ENCODE peak calls at places on chromosomes 16 and 17, in six cellular contexts. One of them, this sample, is unnamed.

GRCh38 chr17:80892900-80893603 is 98.6 kb upstream of the CHMP6 start:
- DNase-seq in posterior cingulate gyrus: no peak
- DNase-seq in cardiac fibroblast: peak
- DNase-seq in G401: peak
- DNase-seq in T follicular helper cell: peak
- DNase-seq in dorsolateral prefrontal cortex: peak
- DNase-seq in this sample: peak

GRCh38 chr17:29102741-29103181 is 59.8 kb downstream of the PIPOX start:
- DNase-seq in posterior cingulate gyrus: no peak
- DNase-seq in cardiac fibroblast: no peak
- DNase-seq in G401: no peak
- DNase-seq in T follicular helper cell: no peak
- DNase-seq in dorsolateral prefrontal cortex: no peak
- DNase-seq in this sample: no peak

GRCh38 chr16:10579965-10580918 is at the start of gene EMP2:
- DNase-seq in posterior cingulate gyrus: peak
- DNase-seq in cardiac fibroblast: peak
- DNase-seq in G401: peak
- DNase-seq in T follicular helper cell: no peak
- DNase-seq in dorsolateral prefrontal cortex: no peak
- DNase-seq in this sample: peak

GRCh38 chr17:9370464-9370863 is 205.2 kb downstream of the STX8 start:
- DNase-seq in posterior cingulate gyrus: no peak
- DNase-seq in cardiac fibroblast: peak
- DNase-seq in G401: no peak
- DNase-seq in T follicular helper cell: no peak
- DNase-seq in dorsolateral prefrontal cortex: no peak
- DNase-seq in this sample: no peak

GRCh38 chr17:75514299-75515228 is 773 bp downstream of the CASKIN2 start:
- DNase-seq in posterior cingulate gyrus: no peak
- DNase-seq in cardiac fibroblast: no peak
- DNase-seq in G401: no peak
- DNase-seq in T follicular helper cell: no peak
- DNase-seq in dorsolateral prefrontal cortex: no peak
- DNase-seq in this sample: no peak

GRCh38 chr16:987846-988245 is 6.3 kb downstream of the SOX8 start:
- DNase-seq in posterior cingulate gyrus: no peak
- DNase-seq in cardiac fibroblast: no peak
- DNase-seq in G401: peak
- DNase-seq in T follicular helper cell: no peak
- DNase-seq in dorsolateral prefrontal cortex: no peak
- DNase-seq in this sample: peak

GRCh38 chr16:69119536-69119935 is 12.9 kb downstream of the CHTF8 start:
- DNase-seq in posterior cingulate gyrus: no peak
- DNase-seq in cardiac fibroblast: no peak
- DNase-seq in G401: no peak
- DNase-seq in T follicular helper cell: no peak
- DNase-seq in dorsolateral prefrontal cortex: no peak
- DNase-seq in this sample: no peak

GRCh38 chr17:81093576-81094223 is 58.7 kb downstream of the BAIAP2 start:
- DNase-seq in posterior cingulate gyrus: no peak
- DNase-seq in cardiac fibroblast: no peak
- DNase-seq in G401: no peak
- DNase-seq in T follicular helper cell: no peak
- DNase-seq in dorsolateral prefrontal cortex: no peak
- DNase-seq in this sample: no peak

GRCh38 chr17:61208301-61209098 is 191.1 kb upstream of the TBX2 start:
- DNase-seq in posterior cingulate gyrus: no peak
- DNase-seq in cardiac fibroblast: peak
- DNase-seq in G401: no peak
- DNase-seq in T follicular helper cell: no peak
- DNase-seq in dorsolateral prefrontal cortex: no peak
- DNase-seq in this sample: no peak

GRCh38 chr16:67481561-67482259 is 753 bp upstream of the ATP6V0D1 start:
- DNase-seq in posterior cingulate gyrus: peak
- DNase-seq in cardiac fibroblast: peak
- DNase-seq in G401: peak
- DNase-seq in T follicular helper cell: peak
- DNase-seq in dorsolateral prefrontal cortex: peak
- DNase-seq in this sample: no peak

GRCh38 chr17:49146620-49147306 is 14.2 kb downstream of the B4GALNT2 start:
- DNase-seq in posterior cingulate gyrus: no peak
- DNase-seq in cardiac fibroblast: peak
- DNase-seq in G401: no peak
- DNase-seq in T follicular helper cell: no peak
- DNase-seq in dorsolateral prefrontal cortex: no peak
- DNase-seq in this sample: no peak

GRCh38 chr17:58329808-58330543 is 1.4 kb upstream of the TSPOAP1 start:
- DNase-seq in posterior cingulate gyrus: no peak
- DNase-seq in cardiac fibroblast: no peak
- DNase-seq in G401: no peak
- DNase-seq in T follicular helper cell: no peak
- DNase-seq in dorsolateral prefrontal cortex: no peak
- DNase-seq in this sample: no peak

This sample was measured in cerebellum.